ENCODE peak calls at places on chromosomes 7 and 10, in six cellular contexts. B is Calu3, C is adrenal gland, N is keratinocyte, R is endothelial cell, J is astrocyte. P is an unnamed sample.

GRCh38 chr7:55130554-55131198 is 111.9 kb downstream of the EGFR start:
- DNase-seq in B (no peak), R (no peak), C (peak), J (peak), N (no peak), P (no peak)

GRCh38 chr10:103076996-103077395 is 116.1 kb downstream of the NT5C2 start:
- DNase-seq in R (no peak), N (no peak), J (no peak), C (no peak), B (no peak), P (no peak)

GRCh38 chr10:17101257-17101909 is 28.2 kb downstream of the CUBN start:
- DNase-seq in R (no peak), C (no peak), N (no peak), B (peak), J (no peak), P (no peak)

GRCh38 chr7:152587366-152587765 is 88.6 kb downstream of the XRCC2 start:
- DNase-seq in B (no peak), R (no peak), J (peak), C (no peak), N (no peak), P (no peak)

GRCh38 chr10:20017961-20018360 is 201.7 kb downstream of the PLXDC2 start:
- DNase-seq in B (no peak), C (no peak), R (no peak), J (no peak), N (no peak), P (no peak)

GRCh38 chr10:63889756-63890155 is 368.6 kb downstream of the REEP3 start:
- DNase-seq in C (no peak), R (no peak), N (no peak), J (no peak), B (no peak), P (no peak)

GRCh38 chr10:10870523-10871241 is 147.0 kb upstream of the CELF2 start:
- DNase-seq in J (no peak), R (no peak), C (no peak), B (no peak), N (no peak), P (no peak)

GRCh38 chr10:70354566-70355233 is 27.7 kb downstream of the LRRC20 start:
- DNase-seq in C (no peak), B (no peak), J (no peak), R (no peak), N (no peak), P (no peak)

GRCh38 chr10:31419394-31420063 is 100.5 kb downstream of the ZEB1 start:
- DNase-seq in N (no peak), C (no peak), R (no peak), B (no peak), J (peak), P (no peak)

GRCh38 chr10:11988924-11989323 is 53.7 kb downstream of the UPF2 start:
- DNase-seq in J (no peak), N (no peak), C (no peak), B (no peak), R (no peak), P (no peak)

DNA sequence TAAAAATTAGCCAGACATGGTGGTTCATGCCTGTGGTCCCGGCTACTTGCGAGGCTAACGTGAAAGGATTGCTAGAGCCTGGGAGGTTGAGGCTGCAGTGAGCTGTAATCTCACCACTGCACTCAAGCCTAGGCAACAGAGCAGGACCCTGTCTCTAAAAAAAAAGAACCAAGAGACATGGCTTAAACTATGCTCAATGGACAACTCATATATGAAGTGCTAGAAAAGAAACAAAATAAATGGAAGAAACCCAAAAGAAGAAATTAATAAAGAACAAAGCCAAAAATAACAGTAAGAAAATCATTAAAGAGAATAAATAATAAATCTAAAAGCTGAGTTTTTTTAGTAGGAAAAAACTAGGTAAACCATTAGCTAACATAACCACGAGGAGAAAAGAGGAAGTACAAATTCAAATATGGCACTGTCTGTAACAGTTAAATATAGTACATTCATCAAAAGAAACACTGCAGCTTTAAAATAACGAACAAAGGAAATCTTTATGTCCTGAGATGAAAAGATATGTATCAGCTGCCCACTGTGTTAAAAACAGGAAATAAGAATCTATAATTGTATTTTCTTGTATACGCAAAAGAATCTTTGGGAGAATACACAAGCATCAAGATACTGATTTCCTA is 48.7 kb downstream of the UPF2 start:
- DNase-seq in C (no peak), N (no peak), R (no peak), B (no peak), J (no peak), P (peak)
- TF ChIP-seq CTCF in C (no peak), N (no peak), R (no peak), B (no peak), J (no peak), P (no peak)

GRCh38 chr10:65358565-65358964 is 1567.3 kb upstream of the LRRTM3 start:
- DNase-seq in R (peak), J (no peak), C (no peak), B (peak), N (no peak), P (no peak)
- TF ChIP-seq CTCF in R (no peak), J (peak), C (peak), B (peak), N (peak), P (peak)

GRCh38 chr7:99631311-99632109 is 14.8 kb downstream of the ZSCAN25 start:
- DNase-seq in R (no peak), J (no peak), C (peak), B (peak), N (no peak), P (no peak)
- TF ChIP-seq CTCF in R (no peak), J (peak), C (peak), B (no peak), N (peak), P (peak)

GRCh38 chr7:32072397-32072796 is 2.2 kb upstream of the PDE1C start:
- DNase-seq in C (no peak), J (no peak), R (no peak), N (no peak), B (no peak), P (no peak)
- TF ChIP-seq CTCF in C (no peak), J (no peak), R (peak), N (peak), B (peak), P (no peak)

DNA sequence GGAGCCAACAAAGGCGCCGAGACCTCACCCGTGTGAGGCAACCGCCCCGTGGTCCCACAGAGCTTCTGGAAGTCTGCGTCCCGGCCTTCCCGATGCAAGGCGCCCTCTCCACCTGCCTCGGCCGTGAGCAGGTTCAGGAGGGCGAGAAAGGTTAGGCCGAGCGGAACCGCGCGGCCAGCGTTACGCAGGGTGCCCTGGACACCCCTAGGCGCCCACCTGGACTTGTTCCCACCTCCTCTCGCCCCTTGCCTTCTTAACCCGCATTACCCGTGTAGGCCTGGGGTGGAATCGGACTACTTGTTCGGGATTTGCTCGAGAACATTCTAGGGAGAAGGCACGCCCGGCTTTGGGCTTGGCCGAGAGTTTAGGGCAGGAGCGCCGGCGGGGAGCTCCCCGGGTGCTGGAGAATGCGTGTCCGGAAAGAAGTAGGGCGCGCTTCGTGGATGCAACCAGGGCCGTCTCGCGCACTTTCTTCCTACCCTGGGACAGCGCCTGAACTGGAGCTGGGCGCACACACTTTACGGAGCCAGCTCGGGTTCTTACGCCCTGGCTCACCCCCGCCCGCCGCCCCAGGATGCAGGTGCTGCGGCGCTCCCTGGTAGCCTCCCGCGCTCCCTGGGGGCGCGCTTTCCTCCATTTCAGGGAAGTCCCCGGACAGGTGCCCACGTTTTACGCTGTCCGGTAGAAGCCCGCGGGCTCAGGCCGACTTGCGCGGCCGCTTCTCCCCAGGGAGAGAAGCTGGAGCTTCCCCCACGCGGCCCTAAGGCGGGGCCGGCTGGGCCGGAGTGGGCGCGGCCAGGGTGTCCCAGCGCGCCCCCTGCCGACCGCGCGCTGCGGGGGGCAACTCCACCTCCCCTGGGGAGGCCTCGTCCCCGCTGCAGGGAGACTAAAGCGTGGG is 74.5 kb downstream of the INSIG1 start:
- DNase-seq in N (no peak), C (no peak), B (no peak), J (no peak), R (no peak), P (peak)
- TF ChIP-seq CTCF in N (peak), C (no peak), B (no peak), J (no peak), R (peak), P (peak)

GRCh38 chr7:99004781-99005500 is 126.6 kb downstream of the TRRAP start:
- DNase-seq in N (no peak), J (peak), B (no peak), R (no peak), C (no peak), P (no peak)

GRCh38 chr7:99008921-99009530 is 130.7 kb downstream of the TRRAP start:
- DNase-seq in R (no peak), C (no peak), N (no peak), J (no peak), B (no peak), P (no peak)

GRCh38 chr7:99005776-99006175 is 127.4 kb downstream of the TRRAP start:
- DNase-seq in B (no peak), C (no peak), N (no peak), J (no peak), R (no peak), P (no peak)

GRCh38 chr7:99008181-99008631 is 129.9 kb downstream of the TRRAP start:
- DNase-seq in N (no peak), B (no peak), C (no peak), J (no peak), R (no peak), P (no peak)

GRCh38 chr7:99006739-99007424 is 128.6 kb downstream of the TRRAP start:
- DNase-seq in C (no peak), B (no peak), J (no peak), N (no peak), R (no peak), P (no peak)
- TF ChIP-seq CTCF in C (no peak), B (no peak), J (no peak), N (no peak), R (no peak), P (no peak)

GRCh38 chr10:131451407-131452015 is 140.0 kb upstream of the TCERG1L start:
- DNase-seq in B (no peak), J (no peak), R (no peak), C (no peak), N (no peak), P (no peak)

GRCh38 chr10:131452926-131453771 is 141.6 kb upstream of the TCERG1L start:
- DNase-seq in B (no peak), N (no peak), C (peak), J (no peak), R (no peak), P (no peak)

GRCh38 chr10:131450220-131450765 is 138.8 kb upstream of the TCERG1L start:
- DNase-seq in C (no peak), J (no peak), R (no peak), B (no peak), N (no peak), P (no peak)

GRCh38 chr10:131456411-131456810 is 144.9 kb upstream of the TCERG1L start:
- DNase-seq in R (no peak), B (no peak), J (no peak), C (no peak), N (no peak), P (no peak)

DNA sequence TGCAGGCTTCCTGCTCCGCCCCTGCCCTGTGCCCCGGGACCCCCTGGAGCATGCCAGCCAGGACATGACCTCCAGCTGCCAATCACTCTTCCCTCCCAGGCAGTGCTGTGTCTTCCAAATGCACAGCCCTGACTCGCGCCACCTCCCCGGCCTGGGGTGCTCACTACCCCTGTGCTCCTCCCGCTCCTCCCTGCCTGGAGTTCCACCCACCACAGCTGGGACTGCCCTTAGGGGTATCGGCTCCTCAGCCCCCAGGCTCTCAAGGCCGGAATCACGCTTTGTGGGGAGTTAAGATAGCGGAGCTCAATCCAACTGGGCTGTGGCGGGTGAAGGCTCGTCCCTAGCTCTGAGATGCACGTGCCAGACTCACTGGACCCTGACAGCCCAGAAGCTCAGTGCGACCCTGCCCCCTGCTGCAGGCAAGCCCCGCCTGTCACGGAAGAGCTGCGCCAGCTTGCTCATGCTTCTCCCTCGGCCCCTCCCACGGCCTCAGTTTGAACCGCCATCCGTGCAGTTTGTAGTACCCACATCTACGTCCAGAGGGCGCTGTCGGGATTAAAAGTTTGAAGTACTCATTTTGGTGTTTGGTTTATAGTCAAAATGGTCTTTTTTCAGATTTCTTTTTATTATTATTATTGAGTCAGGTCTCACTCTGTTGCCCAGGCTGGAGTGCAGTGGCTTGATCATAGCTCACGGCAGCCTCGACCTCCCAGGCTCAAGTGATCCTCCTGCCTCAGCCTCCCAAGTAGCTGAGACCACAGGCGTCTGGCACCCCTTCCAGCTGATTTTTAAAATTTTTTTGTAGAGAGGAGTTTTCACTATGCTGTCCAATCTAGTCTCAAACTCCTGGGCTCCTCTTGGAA is 142.5 kb upstream of the TCERG1L start:
- DNase-seq in N (no peak), C (peak), J (no peak), R (peak), B (peak), P (no peak)
- TF ChIP-seq CTCF in N (peak), C (peak), J (peak), R (peak), B (peak), P (peak)

GRCh38 chr10:92184977-92185376 is 105.9 kb downstream of the CPEB3 start:
- DNase-seq in N (no peak), J (no peak), C (no peak), B (no peak), R (no peak), P (no peak)

GRCh38 chr10:92180326-92180881 is 110.5 kb downstream of the CPEB3 start:
- DNase-seq in B (no peak), R (no peak), C (no peak), J (no peak), N (no peak), P (no peak)

GRCh38 chr10:92183199-92183598 is 107.7 kb downstream of the CPEB3 start:
- DNase-seq in J (no peak), B (no peak), R (no peak), C (no peak), N (no peak), P (no peak)

GRCh38 chr10:92177546-92177945 is 113.3 kb downstream of the CPEB3 start:
- DNase-seq in J (no peak), N (no peak), C (no peak), B (no peak), R (no peak), P (no peak)

DNA sequence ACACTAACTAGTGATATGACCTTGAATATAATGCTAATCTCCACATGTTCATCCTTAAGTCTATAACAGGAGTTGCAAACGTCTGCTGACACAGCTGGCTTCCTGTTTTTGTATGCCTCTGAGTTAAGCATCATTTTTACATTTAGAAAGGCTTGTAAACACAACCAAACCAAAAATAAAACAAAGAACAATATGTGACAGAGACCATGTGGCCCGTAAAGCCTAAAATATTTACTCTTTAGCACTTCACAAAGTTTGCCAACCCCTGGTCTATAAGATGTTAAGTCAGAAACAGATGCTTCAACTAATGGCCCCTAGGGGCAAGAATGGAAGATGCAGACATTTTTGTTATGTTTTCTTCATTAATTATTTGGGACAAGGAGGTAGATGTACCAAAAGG is 109.3 kb downstream of the CPEB3 start:
- DNase-seq in N (no peak), B (no peak), C (no peak), J (no peak), R (no peak), P (peak)
- TF ChIP-seq CTCF in N (no peak), B (no peak), C (no peak), J (peak), R (peak), P (no peak)

DNA sequence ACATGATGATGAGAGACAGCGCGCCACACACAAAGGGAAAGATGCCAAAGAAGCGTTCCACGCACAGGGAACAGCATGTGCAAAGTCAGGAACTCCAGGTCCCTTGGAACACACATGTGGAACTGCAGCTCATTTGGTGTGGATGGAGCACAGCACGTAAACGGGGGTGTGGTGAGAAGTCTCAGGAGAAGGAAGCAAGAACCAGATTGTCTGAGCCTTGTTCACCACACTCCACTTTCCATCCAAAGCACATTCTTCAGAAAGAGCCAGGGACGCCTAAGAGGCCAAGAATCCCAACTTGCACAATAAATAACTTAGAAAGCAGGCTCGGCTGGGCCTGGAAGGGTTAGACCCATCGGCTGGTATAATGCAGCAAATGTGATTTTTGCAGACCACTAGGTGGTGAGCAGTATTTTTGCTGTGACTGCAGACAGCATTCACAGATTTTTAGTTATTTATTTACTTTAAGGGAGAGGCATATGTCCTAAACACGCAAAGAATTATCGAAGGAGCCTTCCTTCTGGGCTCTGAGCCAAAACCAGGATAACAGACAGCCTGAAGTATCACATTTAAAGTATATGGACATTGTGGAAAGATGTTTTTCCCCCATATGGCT is 27.9 kb upstream of the ASCC1 start:
- DNase-seq in R (no peak), N (no peak), J (peak), C (peak), B (peak), P (no peak)
- TF ChIP-seq CTCF in R (no peak), N (no peak), J (peak), C (no peak), B (peak), P (peak)